ENCODE peak calls at places on chromosomes 4 and X, in six cellular contexts. One of them, this sample, is unnamed.

GRCh38 chrX:69968956-69969355 is 80.8 kb downstream of the AWAT2 start:
- DNase-seq in GOT3: no peak
- DNase-seq in activated T-helper 9 cell treated with anti-CD3 and anti-CD28 coated beads, Interleukin-2, amount 50 U/mL, for 16 hours: no peak
- DNase-seq in heart left ventricle: no peak
- DNase-seq in naive thymus-derived CD8-positive, alpha-beta T cell: no peak
- DNase-seq in HCEC 1CT: no peak
- DNase-seq in this sample: no peak

GRCh38 chrX:24117288-24117687 is 32.2 kb upstream of the ZFX start:
- DNase-seq in GOT3: no peak
- DNase-seq in activated T-helper 9 cell treated with anti-CD3 and anti-CD28 coated beads, Interleukin-2, amount 50 U/mL, for 16 hours: no peak
- DNase-seq in heart left ventricle: no peak
- DNase-seq in naive thymus-derived CD8-positive, alpha-beta T cell: no peak
- DNase-seq in HCEC 1CT: peak; percentile 64
- DNase-seq in this sample: no peak

GRCh38 chr4:124478518-124478917 is 234.0 kb downstream of the ANKRD50 start:
- DNase-seq in GOT3: no peak
- DNase-seq in activated T-helper 9 cell treated with anti-CD3 and anti-CD28 coated beads, Interleukin-2, amount 50 U/mL, for 16 hours: no peak
- DNase-seq in heart left ventricle: no peak
- DNase-seq in naive thymus-derived CD8-positive, alpha-beta T cell: no peak
- DNase-seq in HCEC 1CT: no peak
- DNase-seq in this sample: no peak

GRCh38 chr4:19850909-19851308 is 400.8 kb upstream of the SLIT2 start:
- DNase-seq in GOT3: no peak
- DNase-seq in activated T-helper 9 cell treated with anti-CD3 and anti-CD28 coated beads, Interleukin-2, amount 50 U/mL, for 16 hours: no peak
- DNase-seq in heart left ventricle: no peak
- DNase-seq in naive thymus-derived CD8-positive, alpha-beta T cell: no peak
- DNase-seq in HCEC 1CT: peak; percentile 84
- DNase-seq in this sample: no peak

GRCh38 chrX:13533726-13534125 is 35.7 kb upstream of the EGFL6 start:
- DNase-seq in GOT3: no peak
- DNase-seq in activated T-helper 9 cell treated with anti-CD3 and anti-CD28 coated beads, Interleukin-2, amount 50 U/mL, for 16 hours: no peak
- DNase-seq in heart left ventricle: no peak
- DNase-seq in naive thymus-derived CD8-positive, alpha-beta T cell: no peak
- DNase-seq in HCEC 1CT: no peak
- DNase-seq in this sample: no peak

GRCh38 chr4:177492022-177492421 is 49.8 kb upstream of the AGA start:
- DNase-seq in GOT3: no peak
- DNase-seq in activated T-helper 9 cell treated with anti-CD3 and anti-CD28 coated beads, Interleukin-2, amount 50 U/mL, for 16 hours: no peak
- DNase-seq in heart left ventricle: no peak
- DNase-seq in naive thymus-derived CD8-positive, alpha-beta T cell: no peak
- DNase-seq in HCEC 1CT: no peak
- DNase-seq in this sample: no peak

GRCh38 chr4:86848136-86848535 is 1.0 kb downstream of the SLC10A6 start:
- DNase-seq in GOT3: no peak
- DNase-seq in activated T-helper 9 cell treated with anti-CD3 and anti-CD28 coated beads, Interleukin-2, amount 50 U/mL, for 16 hours: no peak
- DNase-seq in heart left ventricle: no peak
- DNase-seq in naive thymus-derived CD8-positive, alpha-beta T cell: no peak
- DNase-seq in HCEC 1CT: no peak
- DNase-seq in this sample: no peak

GRCh38 chr4:16129336-16129735 is 45.5 kb upstream of the PROM1 start:
- DNase-seq in GOT3: no peak
- DNase-seq in activated T-helper 9 cell treated with anti-CD3 and anti-CD28 coated beads, Interleukin-2, amount 50 U/mL, for 16 hours: no peak
- DNase-seq in heart left ventricle: no peak
- DNase-seq in naive thymus-derived CD8-positive, alpha-beta T cell: no peak
- DNase-seq in HCEC 1CT: no peak
- DNase-seq in this sample: no peak